ENCODE peak calls at places on chromosome 1, in eight cellular contexts. M is ovary; S is foreskin fibroblast; V is HCT116; G is CD4-positive, CD25-positive, alpha-beta regulatory T cell; H is fibroblast of lung; Y is HFF-Myc; F is CD8-positive, alpha-beta T cell. N is an unnamed sample.

GRCh38 chr1:96364576-96364975 is 357.0 kb upstream of the PTBP2 start:
- DNase-seq in F (no peak), M (no peak), V (no peak), S (peak), G (no peak), Y (no peak), H (peak), N (no peak)

GRCh38 chr1:203129501-203130231 is 2.1 kb downstream of the ADORA1 start:
- DNase-seq in V (no peak), S (no peak), G (no peak), F (peak), Y (no peak), H (no peak), M (peak), N (no peak)

GRCh38 chr1:58065520-58065919 is 481.0 kb downstream of the OMA1 start:
- DNase-seq in F (no peak), H (no peak), G (no peak), S (no peak), V (no peak), M (no peak), Y (no peak), N (no peak)

GRCh38 chr1:199948587-199949280 is 78.8 kb upstream of the NR5A2 start:
- DNase-seq in M (no peak), G (peak), F (no peak), V (peak), H (peak), Y (peak), S (no peak), N (no peak)

GRCh38 chr1:7679873-7680790 is 91.0 kb upstream of the VAMP3 start:
- DNase-seq in H (peak), Y (no peak), S (peak), G (peak), F (peak), V (no peak), M (peak), N (no peak)

GRCh38 chr1:42163114-42163513 is 1.4 kb downstream of the GUCA2A start:
- DNase-seq in H (no peak), V (no peak), F (no peak), Y (no peak), S (no peak), M (no peak), G (no peak), N (no peak)

GRCh38 chr1:222769968-222770620 is 33.1 kb downstream of the FAM177B start:
- DNase-seq in M (no peak), S (peak), G (no peak), Y (no peak), F (no peak), V (no peak), H (no peak), N (no peak)

GRCh38 chr1:81379430-81379829 is 421.3 kb upstream of the ADGRL2 start:
- DNase-seq in H (no peak), Y (no peak), G (no peak), F (no peak), S (no peak), M (no peak), V (no peak), N (no peak)

GRCh38 chr1:155008015-155008941 is 5.7 kb downstream of the ZBTB7B start:
- DNase-seq in H (no peak), S (no peak), M (no peak), F (no peak), G (peak), Y (no peak), V (no peak), N (no peak)

GRCh38 chr1:7145947-7146346 is 360.7 kb downstream of the CAMTA1 start:
- DNase-seq in F (no peak), S (no peak), Y (no peak), V (no peak), M (no peak), H (no peak), G (no peak), N (no peak)

GRCh38 chr1:39540504-39541031 is 36.0 kb downstream of the PABPC4 start:
- DNase-seq in H (peak), F (no peak), G (no peak), V (no peak), S (peak), Y (no peak), M (no peak), N (no peak)

GRCh38 chr1:39681999-39682398 is 9.2 kb downstream of the HPCAL4 start:
- DNase-seq in M (no peak), V (no peak), S (no peak), G (no peak), H (no peak), F (no peak), Y (no peak), N (no peak)

GRCh38 chr1:14049965-14050364 is 350.0 kb downstream of the PRDM2 start:
- DNase-seq in H (no peak), M (no peak), V (no peak), S (no peak), G (no peak), F (no peak), Y (no peak), N (no peak)

GRCh38 chr1:97334454-97334853 is 586.4 kb downstream of the DPYD start:
- DNase-seq in F (no peak), S (peak), V (no peak), Y (peak), G (no peak), H (peak), M (no peak), N (no peak)

GRCh38 chr1:145751491-145752021 is 32.3 kb downstream of the CD160 start:
- DNase-seq in S (peak), M (no peak), Y (peak), F (no peak), G (no peak), H (peak), V (no peak), N (no peak)

GRCh38 chr1:29981586-29982239 is 741.7 kb downstream of the MATN1 start:
- DNase-seq in H (no peak), F (no peak), V (no peak), Y (no peak), M (no peak), G (no peak), S (no peak), N (no peak)

GRCh38 chr1:233368106-233368783 is 40.7 kb downstream of the MAP3K21 start:
- DNase-seq in M (no peak), F (no peak), V (no peak), H (peak), Y (peak), G (no peak), S (peak), N (no peak)

GRCh38 chr1:31712625-31713024 is 8.8 kb upstream of the COL16A1 start:
- DNase-seq in H (peak), G (no peak), F (no peak), Y (no peak), S (peak), V (no peak), M (peak), N (no peak)

GRCh38 chr1:45557422-45557944 is 6.9 kb downstream of the AKR1A1 start:
- DNase-seq in F (no peak), G (no peak), M (no peak), H (no peak), Y (no peak), S (no peak), V (no peak), N (no peak)

GRCh38 chr1:45550401-45551305 is at the start of gene AKR1A1:
- DNase-seq in H (peak), F (peak), Y (peak), M (peak), V (peak), S (peak), G (peak), N (peak)

GRCh38 chr1:45551684-45552083 is 1.1 kb downstream of the AKR1A1 start:
- DNase-seq in H (no peak), G (no peak), F (no peak), M (no peak), Y (no peak), S (no peak), V (no peak), N (no peak)

GRCh38 chr1:45554198-45554597 is 3.6 kb downstream of the AKR1A1 start:
- DNase-seq in M (no peak), Y (no peak), G (no peak), H (no peak), V (no peak), S (no peak), F (no peak), N (no peak)

GRCh38 chr1:45552309-45552708 is 1.7 kb downstream of the AKR1A1 start:
- DNase-seq in S (no peak), V (no peak), M (no peak), F (no peak), Y (no peak), H (no peak), G (no peak), N (no peak)
- H3K4me3 ChIP-seq in S (peak), V (no peak), M (no peak), F (no peak), Y (peak), H (peak), G (no peak), N (no peak)

GRCh38 chr1:214563881-214564280 is 12.5 kb upstream of the PTPN14 start:
- DNase-seq in Y (no peak), S (peak), F (no peak), H (peak), G (no peak), V (no peak), M (no peak), N (no peak)

GRCh38 chr1:214568328-214568727 is 16.9 kb upstream of the PTPN14 start:
- DNase-seq in G (no peak), M (no peak), S (peak), Y (no peak), H (peak), F (no peak), V (no peak), N (no peak)

GRCh38 chr1:214569357-214570004 is 18.1 kb upstream of the PTPN14 start:
- DNase-seq in M (no peak), F (no peak), V (no peak), H (peak), S (peak), G (no peak), Y (no peak), N (no peak)

GRCh38 chr1:214567481-214567980 is 16.1 kb upstream of the PTPN14 start:
- DNase-seq in Y (no peak), S (no peak), V (no peak), H (no peak), F (no peak), M (no peak), G (no peak), N (no peak)

GRCh38 chr1:214566158-214567104 is 15.0 kb upstream of the PTPN14 start:
- DNase-seq in V (no peak), G (no peak), Y (no peak), F (no peak), H (peak), M (no peak), S (peak), N (no peak)
- H3K4me3 ChIP-seq in V (no peak), G (no peak), Y (no peak), F (no peak), H (no peak), M (no peak), S (no peak), N (no peak)

DNA sequence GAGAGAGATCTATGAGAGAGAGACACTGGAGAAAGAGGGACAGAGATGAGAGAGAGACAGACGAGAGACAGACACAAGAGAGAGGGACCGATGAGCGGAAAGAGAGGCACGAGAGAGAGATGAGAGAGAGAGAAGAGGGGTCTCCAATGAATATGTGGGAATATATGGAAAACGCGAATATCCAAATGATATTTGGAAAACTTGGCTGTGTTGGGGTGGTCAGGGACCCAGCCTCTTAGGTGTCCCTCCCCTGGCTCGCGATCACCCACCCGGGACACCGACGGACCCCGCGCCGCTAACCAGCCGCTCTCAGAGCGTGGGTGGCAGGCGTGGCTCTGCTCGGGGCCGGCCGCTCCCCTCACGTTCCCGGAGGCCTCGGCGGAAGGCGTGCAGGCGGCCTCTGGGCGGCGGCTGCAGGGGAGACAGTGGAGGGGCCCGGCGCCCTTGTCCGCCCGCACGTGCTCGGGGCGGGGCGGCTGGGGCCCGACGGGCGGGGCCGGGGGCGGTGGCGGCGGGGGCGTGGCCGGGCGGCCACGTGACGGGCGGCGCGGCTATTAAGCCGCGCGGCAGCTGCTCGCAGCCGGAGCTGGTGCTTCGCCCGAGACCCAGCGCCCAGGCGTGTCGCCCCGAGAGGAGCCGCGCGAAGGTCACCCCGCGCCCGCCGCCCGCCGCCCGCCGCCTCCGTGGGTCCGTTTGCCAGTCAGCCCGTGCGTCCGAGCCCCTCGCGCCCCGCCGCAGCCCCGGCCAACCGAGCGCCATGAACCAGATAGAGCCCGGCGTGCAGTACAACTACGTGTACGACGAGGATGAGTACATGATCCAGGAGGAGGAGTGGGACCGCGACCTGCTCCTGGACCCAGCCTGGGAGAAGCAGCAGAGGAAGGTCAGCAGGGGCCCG is at the start of gene ACTN2:
- DNase-seq in G (peak), M (peak), F (peak), V (no peak), H (peak), Y (no peak), S (peak), N (peak)
- H3K4me3 ChIP-seq in G (peak), M (peak), F (peak), V (no peak), H (peak), Y (peak), S (peak), N (peak)

DNA sequence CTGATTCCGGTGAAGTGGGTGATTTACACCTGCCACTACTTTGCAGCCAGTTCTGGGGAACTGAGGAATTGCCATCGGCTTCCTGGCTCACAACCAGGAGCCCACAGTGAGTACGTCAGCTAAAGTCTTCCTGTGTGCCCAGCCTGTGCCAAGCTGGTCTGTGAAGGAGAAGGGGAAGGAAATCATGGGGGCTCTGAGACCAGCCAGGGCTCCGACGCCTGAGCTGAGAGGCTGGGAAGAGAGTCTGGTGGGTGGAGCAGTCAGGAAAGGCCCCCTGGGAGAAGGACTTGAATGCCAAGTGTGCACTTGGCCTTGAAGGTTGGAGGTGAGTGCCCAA is 1.2 kb downstream of the LURAP1 start:
- DNase-seq in Y (no peak), H (no peak), F (no peak), M (no peak), V (no peak), S (no peak), G (no peak), N (no peak)
- H3K4me3 ChIP-seq in Y (peak), H (peak), F (no peak), M (peak), V (no peak), S (peak), G (no peak), N (peak)

GRCh38 chr1:159000070-159000409 is 9.7 kb upstream of the IFI16 start:
- DNase-seq in F (no peak), M (no peak), V (no peak), G (no peak), Y (no peak), S (no peak), H (no peak), N (no peak)

GRCh38 chr1:158998037-158998780 is 11.5 kb upstream of the IFI16 start:
- DNase-seq in G (no peak), S (no peak), H (no peak), M (no peak), V (no peak), Y (no peak), F (no peak), N (no peak)

GRCh38 chr1:158999301-159000069 is 10.2 kb upstream of the IFI16 start:
- DNase-seq in M (peak), S (peak), Y (peak), H (peak), V (no peak), F (no peak), G (no peak), N (peak)

GRCh38 chr1:158998781-158999161 is 10.9 kb upstream of the IFI16 start:
- DNase-seq in G (peak), M (peak), V (peak), H (peak), Y (no peak), S (peak), F (peak), N (peak)

GRCh38 chr1:159000627-159001026 is 9.1 kb upstream of the IFI16 start:
- DNase-seq in M (peak), G (no peak), S (peak), V (peak), F (no peak), H (peak), Y (peak), N (peak)
- H3K4me3 ChIP-seq in M (peak), G (no peak), S (peak), V (no peak), F (no peak), H (peak), Y (peak), N (no peak)

DNA sequence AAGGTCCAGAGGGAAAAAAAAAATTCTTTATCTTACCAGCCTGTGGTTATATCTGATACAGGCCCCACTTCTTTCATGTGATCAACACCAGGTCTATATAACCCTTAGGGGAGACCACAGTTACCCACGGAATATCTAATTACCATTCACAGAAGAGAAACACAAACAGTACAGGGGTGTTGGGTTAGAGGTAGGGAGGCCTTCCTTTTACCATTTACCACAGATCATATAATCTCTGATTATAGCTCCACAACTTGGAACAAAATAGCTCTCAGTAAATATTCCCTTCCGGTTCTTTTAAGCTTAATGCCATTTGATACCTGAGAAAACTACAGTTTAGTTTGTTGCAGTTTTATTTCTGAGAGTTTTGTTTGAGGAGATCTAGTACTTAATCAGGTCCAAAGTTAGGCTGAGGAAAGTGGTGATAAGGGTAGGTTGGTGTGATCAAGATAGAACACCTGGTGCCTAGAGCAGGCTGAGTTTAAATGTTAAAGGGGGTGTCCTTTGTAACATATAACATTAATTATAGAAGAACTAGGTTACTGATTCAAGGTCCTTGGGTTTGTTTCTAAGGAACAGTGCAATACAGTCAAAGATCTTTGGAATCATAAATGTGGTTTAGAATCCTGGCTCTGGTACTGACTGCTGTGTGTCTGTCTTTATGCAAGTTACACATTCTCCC is 14.1 kb downstream of the EPB41 start:
- DNase-seq in F (no peak), V (no peak), H (no peak), M (no peak), S (no peak), G (peak), Y (no peak), N (no peak)
- H3K4me3 ChIP-seq in F (peak), V (no peak), H (no peak), M (no peak), S (no peak), G (peak), Y (no peak), N (no peak)

GRCh38 chr1:50873458-50874187 is 86.4 kb downstream of the FAF1 start:
- DNase-seq in M (no peak), S (peak), Y (peak), G (peak), H (peak), V (peak), F (peak), N (peak)
- H3K4me3 ChIP-seq in M (no peak), S (no peak), Y (no peak), G (peak), H (no peak), V (no peak), F (no peak), N (no peak)

N was measured in NT2/D1.